ENCODE peak calls at places on chromosomes 4 and X, in eight cellular contexts. S is SK-N-SH, Z is fibroblast of mammary gland, F is lung, O is mesendoderm, L is tibial nerve, M is mammary epithelial cell, B is GM23248. H is an unnamed sample.

GRCh38 chr4:7254736-7255487 is 62.6 kb downstream of the SORCS2 start:
- DNase-seq in S (no peak), Z (peak; percentile 85), F (no peak), O (no peak), L (no peak), M (no peak), B (peak; percentile 69), H (no peak)

GRCh38 chr4:8171941-8172924 is 13.6 kb upstream of the ABLIM2 start:
- DNase-seq in S (no peak), Z (peak; percentile 24), F (no peak), O (no peak), L (no peak), M (no peak), B (no peak), H (no peak)

GRCh38 chr4:165308606-165309005 is 18.9 kb upstream of the MSMO1 start:
- DNase-seq in S (no peak), Z (no peak), F (no peak), O (no peak), L (no peak), M (no peak), B (peak; percentile 12), H (no peak)

GRCh38 chrX:46255066-46255465 is 290.2 kb downstream of the ZNF674 start:
- DNase-seq in S (no peak), Z (peak; percentile 38), F (no peak), O (no peak), L (no peak), M (no peak), B (peak; percentile 16), H (no peak)

GRCh38 chrX:30615229-30615628 is 37.7 kb upstream of the TASL start:
- DNase-seq in S (no peak), Z (peak; percentile 46), F (no peak), O (no peak), L (no peak), M (peak; percentile 43), B (peak; percentile 72), H (peak; percentile 8)

GRCh38 chr4:38152305-38152704 is 192.1 kb downstream of the PTTG2 start:
- DNase-seq in S (no peak), Z (no peak), F (no peak), O (no peak), L (no peak), M (no peak), B (no peak), H (no peak)

GRCh38 chrX:29535212-29536162 is 679.9 kb upstream of the MAGEB2 start:
- DNase-seq in S (no peak), Z (peak; percentile 19), F (no peak), O (peak; percentile 6), L (no peak), M (peak; percentile 19), B (peak; percentile 7), H (no peak)

GRCh38 chr4:54165438-54165837 is 63.7 kb upstream of the PDGFRA start:
- DNase-seq in S (no peak), Z (peak; percentile 92), F (no peak), O (peak; percentile 63), L (no peak), M (peak; percentile 75), B (peak; percentile 93), H (peak; percentile 84)

GRCh38 chr4:125321709-125322362 is 7.1 kb downstream of the FAT4 start:
- DNase-seq in S (no peak), Z (peak; percentile 92), F (no peak), O (no peak), L (no peak), M (peak; percentile 19), B (peak; percentile 84), H (no peak)

GRCh38 chrX:71515039-71515398 is 17.9 kb upstream of the OGT start:
- DNase-seq in S (no peak), Z (peak; percentile 43), F (no peak), O (no peak), L (peak; percentile 9), M (no peak), B (peak; percentile 37), H (no peak)

GRCh38 chrX:152639426-152639825 is 1.7 kb downstream of the GABRQ start:
- DNase-seq in S (no peak), Z (no peak), F (peak; percentile 18), O (no peak), L (no peak), M (no peak), B (no peak), H (no peak)

GRCh38 chrX:134619838-134620237 is 38.4 kb downstream of the PLAC1 start:
- DNase-seq in S (no peak), Z (no peak), F (no peak), O (no peak), L (no peak), M (no peak), B (no peak), H (no peak)

GRCh38 chr4:106601519-106601918 is 232.9 kb upstream of the GIMD1 start:
- DNase-seq in S (no peak), Z (no peak), F (no peak), O (no peak), L (no peak), M (no peak), B (no peak), H (peak; percentile 56)

GRCh38 chrX:111168314-111168713 is 72.3 kb downstream of the PAK3 start:
- DNase-seq in S (peak; percentile 3), Z (peak; percentile 53), F (no peak), O (peak; percentile 50), L (no peak), M (peak; percentile 12), B (peak; percentile 13), H (no peak)

GRCh38 chrX:68991691-68992345 is 163.0 kb downstream of the EFNB1 start:
- DNase-seq in S (no peak), Z (no peak), F (peak; percentile 16), O (no peak), L (no peak), M (no peak), B (no peak), H (no peak)

GRCh38 chr4:98341309-98341708 is 80.1 kb downstream of the RAP1GDS1 start:
- DNase-seq in S (peak; percentile 72), Z (peak; percentile 37), F (no peak), O (peak; percentile 54), L (no peak), M (no peak), B (peak; percentile 59), H (peak; percentile 17)
- H3K4me3 ChIP-seq in S (no peak overlapping the region), Z (no peak overlapping the region), F (no peak overlapping the region), O (no peak overlapping the region), L (no peak overlapping the region), M (no peak overlapping the region), B (no peak overlapping the region), H (no peak overlapping the region)

GRCh38 chrX:73977542-73978169 is 326.3 kb upstream of the ZCCHC13 start:
- DNase-seq in S (no peak), Z (no peak), F (no peak), O (peak; percentile 19), L (no peak), M (peak; percentile 4), B (no peak), H (no peak)

GRCh38 chrX:73979551-73980131 is 324.3 kb upstream of the ZCCHC13 start:
- DNase-seq in S (no peak), Z (no peak), F (no peak), O (no peak), L (no peak), M (no peak), B (no peak), H (no peak)
- H3K4me3 ChIP-seq in S (no peak overlapping the region), Z (no peak overlapping the region), F (no peak overlapping the region), O (no peak overlapping the region), L (no peak overlapping the region), M (no peak overlapping the region), B (no peak overlapping the region), H (no peak overlapping the region)

GRCh38 chr4:168836482-168836881 is 173.6 kb downstream of the CBR4 start:
- DNase-seq in S (no peak), Z (no peak), F (no peak), O (no peak), L (no peak), M (no peak), B (no peak), H (no peak)
- H3K4me3 ChIP-seq in S (no peak overlapping the region), Z (no peak overlapping the region), F (no peak overlapping the region), O (no peak overlapping the region), L (no peak overlapping the region), M (no peak overlapping the region), B (no peak overlapping the region), H (no peak overlapping the region)

GRCh38 chr4:183354213-183354612 is 32.0 kb upstream of the CLDN24 start:
- DNase-seq in S (no peak), Z (no peak), F (no peak), O (no peak), L (no peak), M (peak; percentile 84), B (no peak), H (no peak)
- H3K4me3 ChIP-seq in S (no peak overlapping the region), Z (no peak overlapping the region), F (no peak overlapping the region), O (no peak overlapping the region), L (no peak overlapping the region), M (no peak overlapping the region), B (no peak overlapping the region), H (no peak overlapping the region)

GRCh38 chr4:20883677-20884076 is 183.4 kb downstream of the PACRGL start:
- DNase-seq in S (peak; percentile 30), Z (no peak), F (no peak), O (no peak), L (no peak), M (no peak), B (no peak), H (no peak)
- H3K4me3 ChIP-seq in S (no peak overlapping the region), Z (no peak overlapping the region), F (no peak overlapping the region), O (no peak overlapping the region), L (no peak overlapping the region), M (no peak overlapping the region), B (no peak overlapping the region), H (no peak overlapping the region)

GRCh38 chrX:367866-368265 is 18.8 kb downstream of the PPP2R3B start:
- DNase-seq in S (no peak), Z (no peak), F (no peak), O (no peak), L (no peak), M (no peak), B (no peak), H (no peak)

GRCh38 chrX:368811-369562 is 17.7 kb downstream of the PPP2R3B start:
- DNase-seq in S (no peak), Z (peak; percentile 27), F (no peak), O (no peak), L (no peak), M (no peak), B (peak; percentile 63), H (no peak)

GRCh38 chrX:370244-370962 is 16.3 kb downstream of the PPP2R3B start:
- DNase-seq in S (no peak), Z (no peak), F (no peak), O (no peak), L (no peak), M (no peak), B (no peak), H (no peak)

GRCh38 chrX:370963-371745 is 15.6 kb downstream of the PPP2R3B start:
- DNase-seq in S (no peak), Z (no peak), F (no peak), O (no peak), L (no peak), M (no peak), B (no peak), H (no peak)

DNA sequence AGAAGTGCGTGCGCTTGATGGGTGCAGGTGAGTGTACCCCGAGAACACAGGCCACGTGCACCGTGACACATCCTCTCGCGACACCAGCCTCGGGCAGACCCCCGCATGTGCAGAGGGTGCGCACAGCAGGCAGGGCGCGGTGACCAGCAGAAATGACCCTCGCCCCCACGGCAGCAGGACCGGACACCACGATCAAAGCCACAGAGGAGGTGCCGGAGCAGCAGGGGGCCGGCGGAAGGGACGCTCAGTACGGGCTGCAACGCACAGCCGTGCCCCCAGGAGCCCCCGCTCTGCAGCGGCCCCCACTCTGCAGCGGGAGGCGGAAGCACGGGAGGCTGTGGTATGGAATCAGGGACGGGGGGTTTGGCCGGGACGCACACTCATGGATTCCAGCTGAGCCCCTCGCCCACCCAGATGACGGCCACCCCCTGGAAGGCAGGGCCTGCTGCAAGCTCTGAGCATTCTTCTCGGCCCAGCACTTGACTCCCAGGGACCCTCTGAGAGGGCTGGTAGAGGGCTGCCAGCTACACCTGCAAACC is 17.1 kb downstream of the PPP2R3B start:
- DNase-seq in S (no peak), Z (no peak), F (no peak), O (no peak), L (no peak), M (no peak), B (no peak), H (no peak)
- H3K4me3 ChIP-seq in S (no peak overlapping the region), Z (no peak overlapping the region), F (no peak overlapping the region), O (no peak overlapping the region), L (no peak overlapping the region), M (no peak overlapping the region), B (no peak overlapping the region), H (no peak overlapping the region)